ENCODE peak calls at places on chromosome 12, in five cellular contexts. Z, N, J, O and S are unnamed samples.

GRCh38 chr12:63068857-63069442 is 82.1 kb downstream of the AVPR1A start:
- DNase-seq in Z (no peak), N (peak), J (no peak), O (no peak), S (peak)

GRCh38 chr12:52217223-52217622 is 15.8 kb upstream of the KRT7 start:
- DNase-seq in Z (peak), N (no peak), J (no peak), O (no peak), S (peak)

GRCh38 chr12:125988545-125988944 is 923.3 kb downstream of the AACS start:
- DNase-seq in Z (no peak), N (no peak), J (no peak), O (no peak), S (no peak)

GRCh38 chr12:16833376-16833775 is 227.4 kb upstream of the LMO3 start:
- DNase-seq in Z (no peak), N (no peak), J (no peak), O (no peak), S (no peak)

GRCh38 chr12:54975875-54976274 is 8.7 kb downstream of the TESPA1 start:
- DNase-seq in Z (no peak), N (no peak), J (no peak), O (no peak), S (no peak)

GRCh38 chr12:121992059-121992879 is 29.4 kb upstream of the BCL7A start:
- DNase-seq in Z (no peak), N (peak), J (no peak), O (no peak), S (peak)

GRCh38 chr12:52629251-52630103 is 11.1 kb upstream of the KRT73 start:
- DNase-seq in Z (no peak), N (no peak), J (no peak), O (no peak), S (no peak)

GRCh38 chr12:91203610-91204009 is 21.0 kb upstream of the DCN start:
- DNase-seq in Z (no peak), N (no peak), J (no peak), O (no peak), S (no peak)

GRCh38 chr12:100608776-100609175 is 35.3 kb downstream of the GAS2L3 start:
- DNase-seq in Z (no peak), N (no peak), J (peak), O (no peak), S (no peak)

GRCh38 chr12:117514016-117514415 is 152.6 kb upstream of the NOS1 start:
- DNase-seq in Z (no peak), N (no peak), J (no peak), O (no peak), S (no peak)

GRCh38 chr12:96196781-96197180 is 2.6 kb downstream of the ELK3 start:
- DNase-seq in Z (no peak), N (no peak), J (no peak), O (no peak), S (no peak)

GRCh38 chr12:131205534-131205933 is 251.8 kb downstream of the ADGRD1 start:
- DNase-seq in Z (no peak), N (no peak), J (no peak), O (no peak), S (no peak)

GRCh38 chr12:104419717-104420116 is 37.0 kb upstream of the CHST11 start:
- DNase-seq in Z (no peak), N (no peak), J (no peak), O (no peak), S (no peak)

GRCh38 chr12:32148372-32148771 is 41.7 kb downstream of the BICD1 start:
- DNase-seq in Z (no peak), N (no peak), J (no peak), O (no peak), S (no peak)
- H3K27ac ChIP-seq in Z (no peak), N (no peak), J (no peak), O (no peak), S (no peak)

DNA sequence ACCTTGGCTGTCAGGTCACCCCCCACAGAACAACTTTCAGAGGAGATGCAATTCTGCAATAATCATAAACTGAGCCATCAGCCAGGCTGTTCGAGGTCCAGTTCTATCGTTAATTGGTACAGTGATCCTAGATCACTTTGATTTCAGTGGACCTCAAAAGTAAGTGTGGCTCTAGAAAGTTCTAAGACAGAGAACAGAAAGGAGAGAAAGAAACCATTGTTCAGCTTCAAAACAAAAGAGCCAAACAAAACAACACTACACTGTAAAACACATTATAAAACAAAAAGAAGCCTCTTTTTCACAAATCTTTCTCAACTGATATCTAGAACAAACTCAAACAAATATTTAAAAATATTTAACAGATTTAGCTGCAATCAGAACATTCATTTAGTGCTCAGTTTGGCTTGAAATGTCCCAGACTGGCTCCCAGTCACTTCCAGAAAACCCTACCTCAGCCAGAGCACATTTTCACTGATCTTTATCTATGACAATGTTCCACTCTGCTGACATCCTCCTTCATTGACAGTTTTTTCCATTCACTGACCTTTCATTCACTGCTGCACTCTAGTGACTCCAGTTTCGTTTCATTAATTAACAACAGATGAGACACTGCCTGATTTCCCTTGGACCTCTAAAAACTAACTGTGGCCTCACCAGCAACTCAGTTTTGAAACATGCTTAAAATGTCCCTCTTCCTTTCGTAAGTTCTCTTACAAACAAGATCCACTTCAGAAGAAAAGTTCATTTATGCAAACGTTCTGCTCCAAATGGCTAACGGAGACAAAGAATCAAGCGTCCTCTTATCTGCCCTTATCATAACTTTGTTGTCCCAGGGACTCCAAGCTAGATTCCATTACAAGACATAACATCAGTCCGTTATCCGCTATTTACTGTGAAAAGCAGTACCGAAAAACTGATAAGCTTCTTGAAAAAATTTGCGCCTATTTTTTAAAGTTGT is 56.8 kb downstream of the DUSP16 start:
- DNase-seq in Z (no peak), N (no peak), J (no peak), O (no peak), S (peak)
- H3K27ac ChIP-seq in Z (peak), N (no peak), J (peak), O (peak), S (peak)

DNA sequence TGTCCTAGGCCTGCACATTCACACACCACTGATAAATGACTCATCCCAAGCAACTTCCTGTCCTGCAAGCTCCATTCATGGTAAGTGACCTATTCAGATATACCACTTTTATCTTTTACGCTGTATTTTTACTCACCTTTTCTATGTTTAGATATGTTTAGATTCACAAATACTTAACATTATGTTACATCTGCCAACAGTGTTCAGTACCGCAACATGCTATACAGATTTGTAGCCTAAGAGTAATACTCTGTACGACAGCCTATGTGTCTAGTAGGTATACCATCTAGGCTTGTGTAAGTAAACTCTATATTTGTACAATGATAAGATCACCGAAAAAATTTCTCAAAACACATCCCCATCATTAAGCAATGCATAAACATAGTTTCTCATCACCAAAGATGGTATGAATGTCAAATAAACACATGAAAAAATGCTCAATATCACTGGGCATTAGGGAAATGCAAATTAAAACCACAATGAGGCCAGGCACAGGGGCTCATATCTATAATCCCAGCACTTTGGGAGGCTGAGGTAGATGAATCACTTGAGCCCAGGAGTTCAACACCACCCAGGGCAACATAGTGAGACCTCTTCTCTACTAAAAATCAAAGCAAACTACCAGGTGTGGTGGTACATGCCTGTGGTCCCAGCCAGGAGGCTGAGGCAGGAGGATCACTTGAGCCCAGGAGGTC is 20.7 kb downstream of the ATXN2 start:
- DNase-seq in Z (no peak), N (peak), J (no peak), O (no peak), S (peak)
- H3K27ac ChIP-seq in Z (no peak), N (peak), J (no peak), O (no peak), S (peak)

DNA sequence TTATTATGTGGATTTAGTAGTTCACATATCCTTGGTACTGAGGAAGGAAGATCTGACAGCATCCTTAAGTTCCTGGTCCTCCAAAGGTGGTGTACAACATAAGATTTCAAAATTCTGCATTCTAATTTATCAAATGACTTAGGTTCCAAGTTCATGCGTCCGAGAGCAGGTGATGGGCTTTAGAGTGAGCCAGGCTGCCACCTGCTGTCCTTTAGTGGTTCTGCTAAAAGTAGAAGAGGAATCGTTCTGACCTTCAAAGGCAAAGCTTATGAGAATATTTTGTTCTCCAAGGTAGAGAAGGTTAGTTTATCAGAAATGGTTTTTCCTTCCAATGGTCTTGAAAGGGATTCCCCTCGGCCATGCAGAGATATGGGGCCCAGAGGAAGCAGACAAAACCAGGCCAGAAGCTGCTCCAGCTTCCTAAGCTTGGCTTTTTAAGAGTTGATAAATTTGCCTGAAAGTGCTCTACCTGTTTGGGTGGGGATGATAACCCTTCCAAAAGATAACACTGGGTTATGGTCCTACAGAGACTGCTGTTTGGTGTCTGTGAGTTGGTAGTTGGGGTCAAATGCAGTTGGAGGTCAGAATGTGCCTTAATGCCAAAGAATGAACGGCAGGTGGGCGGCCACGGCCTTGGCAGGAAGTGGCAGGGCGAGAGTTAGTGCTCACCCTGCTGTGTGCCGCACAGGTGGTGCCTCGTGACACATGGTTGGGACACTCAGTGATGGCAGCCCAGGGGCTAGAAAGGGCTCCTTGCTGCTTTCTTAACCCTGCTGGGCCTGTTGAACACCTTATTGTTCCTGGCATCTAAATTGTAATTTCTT is 29.0 kb upstream of the LRTM2 start:
- DNase-seq in Z (peak), N (no peak), J (peak), O (peak), S (peak)
- H3K27ac ChIP-seq in Z (peak), N (no peak), J (peak), O (peak), S (no peak)

DNA sequence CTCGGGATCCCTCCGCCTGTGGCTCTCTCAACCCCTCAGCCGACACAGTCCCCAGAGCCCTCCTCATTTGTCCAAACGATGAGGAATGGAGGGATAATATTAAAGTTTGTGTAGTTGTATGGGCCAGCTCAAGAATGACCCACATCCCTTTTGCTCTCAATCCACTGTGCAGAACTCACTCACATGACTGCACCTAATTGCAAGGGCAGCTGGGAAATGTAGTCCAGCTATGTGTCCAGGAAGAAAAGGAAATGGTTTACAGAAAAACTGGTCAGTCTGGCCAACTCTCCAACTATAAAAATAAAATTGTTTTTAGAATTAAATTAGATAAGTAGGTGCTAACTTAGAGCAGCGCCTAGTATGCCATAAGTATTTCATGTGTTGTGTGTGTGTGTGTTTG is 66.6 kb downstream of the GALNT8 start:
- DNase-seq in Z (no peak), N (no peak), J (no peak), O (no peak), S (no peak)
- H3K27ac ChIP-seq in Z (no peak), N (no peak), J (no peak), O (no peak), S (no peak)

GRCh38 chr12:68176252-68176651 is 16.7 kb upstream of the IFNG start:
- DNase-seq in Z (no peak), N (no peak), J (no peak), O (no peak), S (no peak)

GRCh38 chr12:68177562-68177961 is 18.0 kb upstream of the IFNG start:
- DNase-seq in Z (no peak), N (no peak), J (no peak), O (no peak), S (no peak)

GRCh38 chr12:68178774-68179439 is 19.4 kb upstream of the IFNG start:
- DNase-seq in Z (no peak), N (no peak), J (no peak), O (no peak), S (no peak)

GRCh38 chr12:68178184-68178583 is 18.6 kb upstream of the IFNG start:
- DNase-seq in Z (no peak), N (no peak), J (no peak), O (no peak), S (no peak)

GRCh38 chr12:68175566-68176033 is 16.1 kb upstream of the IFNG start:
- DNase-seq in Z (no peak), N (no peak), J (no peak), O (no peak), S (no peak)
- H3K27ac ChIP-seq in Z (no peak), N (no peak), J (no peak), O (no peak), S (no peak)

GRCh38 chr12:72578327-72578726 is 306.2 kb downstream of the TRHDE start:
- DNase-seq in Z (no peak), N (no peak), J (no peak), O (no peak), S (no peak)

GRCh38 chr12:72570601-72571000 is 298.4 kb downstream of the TRHDE start:
- DNase-seq in Z (no peak), N (no peak), J (no peak), O (no peak), S (peak)

GRCh38 chr12:72574138-72574537 is 302.0 kb downstream of the TRHDE start:
- DNase-seq in Z (no peak), N (no peak), J (no peak), O (no peak), S (no peak)
- H3K27ac ChIP-seq in Z (no peak), N (no peak), J (no peak), O (no peak), S (no peak)

GRCh38 chr12:89775336-89776005 is 66.8 kb upstream of the ATP2B1 start:
- DNase-seq in Z (no peak), N (no peak), J (no peak), O (no peak), S (peak)
- H3K27ac ChIP-seq in Z (no peak), N (peak), J (no peak), O (no peak), S (peak)

GRCh38 chr12:75302225-75302624 is 27.9 kb downstream of the CAPS2 start:
- DNase-seq in Z (no peak), N (no peak), J (no peak), O (no peak), S (no peak)
- H3K27ac ChIP-seq in Z (no peak), N (no peak), J (no peak), O (no peak), S (no peak)